ENCODE peak calls at places on chromosomes 2 and 18, in ten cellular contexts. Q is GM23338, M is skeletal muscle cell, S is astrocyte, P is left lung, J is DND-41, A is GM23248, X is cardiac muscle cell, E is esophagus squamous epithelium, F is OCI-LY7. G is an unnamed sample.
A peak's percentile ranks its signal among the peaks of the same experiment; 100 is the strongest.

GRCh38 chr18:832085-832681 is 20.1 kb upstream of the YES1 start:
- DNase-seq in Q (peak; percentile 87), M (no peak), S (no peak), P (peak; percentile 72), J (no peak), A (no peak), X (peak; percentile 49), E (no peak), F (no peak), G (peak; percentile 58)

GRCh38 chr2:75640621-75641121 is 5.9 kb upstream of the MRPL19 start:
- DNase-seq in Q (peak; percentile 71), M (no peak), S (peak; percentile 53), P (peak; percentile 79), J (peak; percentile 67), A (peak; percentile 93), X (peak; percentile 74), E (no peak), F (peak; percentile 59), G (peak; percentile 87)

GRCh38 chr2:118095610-118096009 is 7.3 kb downstream of the INSIG2 start:
- DNase-seq in Q (no peak), M (peak; percentile 75), S (no peak), P (no peak), J (no peak), A (peak; percentile 7), X (no peak), E (no peak), F (no peak), G (peak; percentile 65)

GRCh38 chr2:25822190-25823117 is 55.8 kb downstream of the ASXL2 start:
- DNase-seq in Q (peak; percentile 72), M (no peak), S (peak; percentile 10), P (peak; percentile 89), J (no peak), A (peak; percentile 7), X (no peak), E (no peak), F (no peak), G (peak; percentile 34)

GRCh38 chr2:162795312-162795711 is 43.3 kb downstream of the KCNH7 start:
- DNase-seq in Q (peak; percentile 57), M (no peak), S (no peak), P (no peak), J (no peak), A (no peak), X (no peak), E (no peak), F (no peak), G (peak; percentile 22)

GRCh38 chr2:144133881-144134280 is 386.0 kb downstream of the ZEB2 start:
- DNase-seq in Q (peak; percentile 7), M (no peak), S (no peak), P (no peak), J (no peak), A (no peak), X (no peak), E (no peak), F (peak; percentile 4), G (no peak)

GRCh38 chr18:49723648-49724180 is 89.6 kb downstream of the ACAA2 start:
- DNase-seq in Q (no peak), M (no peak), S (peak; percentile 83), P (no peak), J (no peak), A (no peak), X (no peak), E (no peak), F (no peak), G (no peak)

GRCh38 chr18:37565985-37566478 is 434 bp upstream of the CELF4 start:
- DNase-seq in Q (peak; percentile 77), M (no peak), S (no peak), P (peak; percentile 78), J (no peak), A (peak; percentile 68), X (peak; percentile 85), E (no peak), F (no peak), G (peak; percentile 48)

GRCh38 chr18:48170651-48171050 is 238.5 kb downstream of the ZBTB7C start:
- DNase-seq in Q (no peak), M (no peak), S (no peak), P (no peak), J (no peak), A (no peak), X (no peak), E (no peak), F (no peak), G (no peak)

GRCh38 chr2:175009917-175010621 is 4.9 kb upstream of the CHN1 start:
- DNase-seq in Q (no peak), M (no peak), S (no peak), P (no peak), J (no peak), A (peak; percentile 16), X (no peak), E (no peak), F (no peak), G (no peak)

GRCh38 chr18:76886112-76886511 is 63.8 kb downstream of the ZNF236 start:
- DNase-seq in Q (no peak), M (no peak), S (no peak), P (no peak), J (no peak), A (no peak), X (no peak), E (no peak), F (no peak), G (no peak)

GRCh38 chr2:207163815-207164747 is 1.7 kb downstream of the KLF7 start:
- DNase-seq in Q (peak; percentile 25), M (no peak), S (peak; percentile 44), P (peak; percentile 83), J (no peak), A (peak; percentile 63), X (peak; percentile 52), E (peak; percentile 2), F (no peak), G (peak; percentile 75)

GRCh38 chr2:146413086-146413610 is 1431.7 kb upstream of the ACVR2A start:
- DNase-seq in Q (no peak), M (no peak), S (no peak), P (peak; percentile 55), J (no peak), A (no peak), X (no peak), E (no peak), F (no peak), G (no peak)

GRCh38 chr2:46825231-46825957 is 90.2 kb downstream of the MCFD2 start:
- DNase-seq in Q (no peak), M (no peak), S (no peak), P (no peak), J (no peak), A (no peak), X (no peak), E (no peak), F (no peak), G (no peak)
- H3K4me3 ChIP-seq in Q (no peak overlapping the region), M (no peak overlapping the region), S (no peak overlapping the region), P (no peak overlapping the region), J (no peak overlapping the region), A (no peak overlapping the region), X (no peak overlapping the region), E (no peak overlapping the region), F (no peak overlapping the region), G (no peak overlapping the region)

DNA sequence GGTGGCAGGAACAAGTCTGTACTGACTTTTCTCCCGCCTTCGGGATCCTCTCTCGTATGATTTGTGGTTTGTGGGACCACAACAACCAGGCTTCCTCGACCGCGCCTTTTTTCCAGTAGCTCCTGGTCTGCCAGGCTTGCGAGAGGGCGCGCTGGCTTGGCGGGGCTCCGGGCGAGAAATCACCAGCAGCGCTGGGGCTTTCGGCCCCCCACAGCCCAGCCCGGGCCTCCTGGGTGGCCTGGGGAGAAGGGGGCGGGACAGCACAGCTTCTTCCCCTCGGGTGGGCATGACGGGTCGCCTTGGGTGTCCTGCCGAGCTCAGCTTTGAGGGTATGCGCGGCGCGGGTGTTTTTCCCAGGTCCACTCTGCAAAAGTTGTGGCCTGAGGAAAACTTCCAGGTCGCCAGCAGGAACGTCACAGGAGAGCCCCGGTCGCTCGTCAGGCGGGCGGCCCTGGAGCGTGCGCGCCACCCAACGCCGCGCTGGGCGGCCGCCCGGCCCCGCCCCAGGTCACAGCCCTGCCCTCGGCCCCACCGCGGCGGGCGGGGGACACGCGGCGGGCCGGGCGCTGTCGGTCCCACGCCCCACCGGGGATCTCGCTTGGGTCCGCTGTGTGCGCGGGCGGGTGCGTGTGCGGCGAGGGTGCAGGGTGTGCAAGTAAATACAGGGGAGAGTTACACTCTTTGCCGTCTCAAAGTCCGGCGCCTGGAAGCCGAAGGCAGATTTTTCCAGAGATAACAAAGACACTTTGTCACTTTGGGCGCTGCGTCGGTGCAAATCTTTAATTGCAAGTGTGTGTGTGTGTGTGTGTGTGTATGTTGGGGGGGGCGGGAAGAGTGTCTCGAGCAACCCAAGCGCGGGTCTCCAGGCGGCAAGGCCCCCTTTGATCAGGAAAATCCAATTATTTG is 728 bp upstream of the SP5 start:
- DNase-seq in Q (peak; percentile 51), M (no peak), S (no peak), P (peak; percentile 86), J (no peak), A (peak; percentile 22), X (peak; percentile 57), E (no peak), F (no peak), G (no peak)
- H3K4me3 ChIP-seq in Q (peak overlapping the region; percentile 56), M (peak overlapping the region; percentile 39), S (peak overlapping the region; percentile 58), P (peak overlapping the region; percentile 57), J (no peak overlapping the region), A (peak overlapping the region; percentile 64), X (peak overlapping the region; percentile 36), E (peak overlapping the region; percentile 48), F (no peak overlapping the region), G (peak overlapping the region; percentile 29)

DNA sequence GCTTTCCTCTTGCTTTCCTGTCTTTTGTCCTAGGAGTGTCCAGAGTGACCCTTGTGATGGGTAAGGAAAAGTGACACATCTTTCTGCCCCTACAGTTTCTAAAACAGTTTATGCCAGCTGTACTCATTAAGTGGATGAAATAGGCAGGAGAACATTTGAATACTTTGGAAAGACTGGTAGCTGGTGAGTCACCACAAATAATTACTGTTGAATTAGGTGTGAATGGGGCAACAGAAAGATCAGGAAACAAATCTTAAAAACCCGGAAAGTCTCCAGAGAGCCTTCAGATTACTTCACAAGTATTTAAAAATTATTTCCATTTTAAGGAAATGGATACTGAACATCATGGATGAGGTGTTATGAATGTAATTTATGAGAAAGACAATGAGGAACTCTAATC is 278.5 kb downstream of the CLIP4 start:
- DNase-seq in Q (no peak), M (no peak), S (no peak), P (no peak), J (no peak), A (no peak), X (no peak), E (no peak), F (no peak), G (no peak)
- H3K4me3 ChIP-seq in Q (no peak overlapping the region), M (no peak overlapping the region), S (no peak overlapping the region), P (no peak overlapping the region), J (no peak overlapping the region), A (no peak overlapping the region), X (no peak overlapping the region), E (no peak overlapping the region), F (no peak overlapping the region), G (no peak overlapping the region)

DNA sequence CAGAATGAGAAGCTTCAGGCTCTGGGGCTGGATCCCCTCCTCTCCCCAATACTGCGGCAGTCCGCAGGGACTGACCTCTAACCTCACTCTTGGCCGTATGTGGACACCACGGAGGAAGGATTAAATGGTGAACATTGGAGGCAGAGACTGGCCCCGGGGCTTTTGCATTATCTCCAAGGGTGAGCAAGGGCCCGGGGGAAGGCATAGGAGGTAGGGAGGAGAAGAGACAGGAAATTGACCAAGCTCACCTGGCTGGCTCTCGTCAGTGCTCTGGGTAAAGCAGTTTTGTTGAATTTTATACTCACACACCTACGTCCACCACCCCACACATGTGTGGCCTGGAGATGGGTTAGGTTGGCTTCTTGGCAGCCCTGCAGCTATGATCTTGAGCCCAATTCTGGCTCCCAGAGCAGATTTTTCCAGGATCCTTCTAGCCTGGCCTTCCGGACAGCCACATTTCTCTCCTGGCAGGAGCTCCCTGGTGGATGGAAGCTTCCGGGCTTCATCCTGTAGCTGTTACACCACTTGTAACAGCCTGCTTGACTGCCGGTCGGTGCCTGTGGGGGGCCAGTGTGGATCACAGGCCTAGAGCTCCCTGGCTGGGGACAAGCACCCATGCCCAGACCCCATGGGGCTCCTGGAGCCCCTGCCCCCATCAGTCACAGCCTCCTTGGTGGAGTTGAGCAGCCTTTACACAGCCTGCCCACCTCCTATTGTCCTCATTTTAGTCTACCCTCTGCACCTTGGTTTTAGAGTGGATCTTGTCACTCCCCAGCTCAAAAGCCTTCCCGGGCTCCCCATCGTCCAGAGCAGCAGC is 7.6 kb downstream of the ITM2C start:
- DNase-seq in Q (no peak), M (no peak), S (no peak), P (no peak), J (no peak), A (no peak), X (no peak), E (no peak), F (no peak), G (no peak)
- H3K4me3 ChIP-seq in Q (no peak overlapping the region), M (no peak overlapping the region), S (no peak overlapping the region), P (no peak overlapping the region), J (no peak overlapping the region), A (no peak overlapping the region), X (no peak overlapping the region), E (no peak overlapping the region), F (no peak overlapping the region), G (no peak overlapping the region)